ENCODE peak calls at places on chromosome 4, in four cellular contexts. L is NCI-H1694 treated with DMSO at 0.1 percent for 48 hours; Y is Jurkat, Clone E6-1; W is CD8-positive, alpha-beta memory T cell. M is an unnamed sample.

GRCh38 chr4:1983846-1984405 is 24.8 kb downstream of the NELFA start:
- DNase-seq in Y (no peak), L (no peak), W (no peak), M (no peak)

GRCh38 chr4:86664959-86665358 is 70.8 kb downstream of the PTPN13 start:
- DNase-seq in L (no peak), Y (no peak), W (no peak), M (no peak)

GRCh38 chr4:477686-478085 is 21.3 kb downstream of the ZNF721 start:
- DNase-seq in L (no peak), Y (no peak), W (no peak), M (no peak)

GRCh38 chr4:6923507-6923906 is 13.9 kb downstream of the TBC1D14 start:
- DNase-seq in W (no peak), Y (no peak), L (no peak), M (no peak)

GRCh38 chr4:138090145-138090917 is 151.8 kb downstream of the SLC7A11 start:
- DNase-seq in Y (peak), W (no peak), L (peak), M (no peak)

GRCh38 chr4:15164571-15164970 is 162.3 kb downstream of the CPEB2 start:
- DNase-seq in L (no peak), W (no peak), Y (no peak), M (no peak)

GRCh38 chr4:142474398-142475087 is 371.6 kb downstream of the INPP4B start:
- DNase-seq in L (no peak), Y (no peak), W (no peak), M (peak)

GRCh38 chr4:26361287-26361686 is 40.5 kb downstream of the RBPJ start:
- DNase-seq in L (no peak), Y (no peak), W (no peak), M (no peak)

GRCh38 chr4:73693816-73694215 is 46.6 kb upstream of the CXCL8 start:
- DNase-seq in Y (no peak), L (no peak), W (no peak), M (no peak)

GRCh38 chr4:113982181-113982580 is 2.7 kb upstream of the ARSJ start:
- DNase-seq in Y (no peak), L (no peak), W (no peak), M (no peak)

GRCh38 chr4:48090621-48091020 is 43.4 kb downstream of the TXK start:
- DNase-seq in W (no peak), L (no peak), Y (no peak), M (no peak)

GRCh38 chr4:182447938-182448280 is 204.7 kb downstream of the TENM3 start:
- DNase-seq in W (no peak), Y (no peak), L (no peak), M (no peak)

GRCh38 chr4:120691106-120691505 is 231.4 kb downstream of the PRDM5 start:
- DNase-seq in W (no peak), Y (no peak), L (no peak), M (no peak)

GRCh38 chr4:161206528-161207080 is 957.2 kb downstream of the FSTL5 start:
- DNase-seq in W (no peak), L (no peak), Y (no peak), M (no peak)

GRCh38 chr4:34181891-34182290 is 2062.4 kb downstream of the ARAP2 start:
- DNase-seq in Y (no peak), W (no peak), L (no peak), M (no peak)

GRCh38 chr4:8777320-8778196 is 94.1 kb downstream of the HMX1 start:
- DNase-seq in Y (no peak), L (no peak), W (no peak), M (no peak)

GRCh38 chr4:174318829-174319764 is 35.4 kb downstream of the CEP44 start:
- DNase-seq in L (peak), Y (peak), W (peak), M (peak)

GRCh38 chr4:124389591-124389990 is 322.9 kb downstream of the ANKRD50 start:
- DNase-seq in W (no peak), L (no peak), Y (no peak), M (no peak)